ENCODE peak calls at places on chromosome 1, in six cellular contexts. P is K562, J is SK-N-SH, G is HCT116, A is HepG2, O is H1. U is an unnamed sample.

GRCh38 chr1:23367791-23368561 is 1.7 kb downstream of the ZNF436 start:
- DNase-seq in P (peak; percentile 99), J (peak; percentile 97), G (peak; percentile 98), A (peak; percentile 97), O (peak; percentile 96), U (peak; percentile 97)

GRCh38 chr1:43781574-43781973 is 74.2 kb downstream of the ST3GAL3 start:
- DNase-seq in P (no peak), J (no peak), G (no peak), A (no peak), O (no peak), U (no peak)

GRCh38 chr1:121458291-121459048 is 273.7 kb downstream of the SRGAP2C start:
- DNase-seq in P (no peak), J (no peak), G (no peak), A (no peak), O (no peak), U (no peak)

GRCh38 chr1:110630770-110631663 is 24.9 kb upstream of the KCNA2 start:
- DNase-seq in P (peak; percentile 84), J (peak; percentile 78), G (peak; percentile 43), A (peak; percentile 40), O (peak; percentile 54), U (peak; percentile 79)

GRCh38 chr1:39799770-39800470 is 11.3 kb upstream of the BMP8B start:
- DNase-seq in P (peak; percentile 89), J (peak; percentile 92), G (peak; percentile 39), A (peak; percentile 52), O (no peak), U (no peak)

GRCh38 chr1:16232316-16232710 is 4.7 kb downstream of the CPLANE2 start:
- DNase-seq in P (no peak), J (no peak), G (no peak), A (no peak), O (no peak), U (no peak)

GRCh38 chr1:213256438-213257087 is 205.5 kb downstream of the RPS6KC1 start:
- DNase-seq in P (no peak), J (no peak), G (no peak), A (no peak), O (no peak), U (no peak)

GRCh38 chr1:89725016-89725380 is 92.1 kb downstream of the LRRC8C start:
- DNase-seq in P (no peak), J (no peak), G (no peak), A (no peak), O (no peak), U (no peak)

GRCh38 chr1:74913978-74914377 is 181.0 kb downstream of the TYW3 start:
- DNase-seq in P (no peak), J (no peak), G (no peak), A (no peak), O (no peak), U (no peak)

GRCh38 chr1:2170211-2170610 is 24.4 kb downstream of the FAAP20 start:
- DNase-seq in P (no peak), J (no peak), G (no peak), A (no peak), O (no peak), U (no peak)

GRCh38 chr1:232973652-232974611 is 23.5 kb downstream of the NTPCR start:
- DNase-seq in P (no peak), J (no peak), G (no peak), A (no peak), O (no peak), U (no peak)

GRCh38 chr1:112927462-112927971 is 28.5 kb downstream of the SLC16A1 start:
- DNase-seq in P (no peak), J (no peak), G (no peak), A (no peak), O (no peak), U (no peak)

GRCh38 chr1:166040635-166041034 is 126.2 kb downstream of the FAM78B start:
- DNase-seq in P (no peak), J (no peak), G (no peak), A (no peak), O (no peak), U (no peak)

GRCh38 chr1:229879746-229880145 is 187.3 kb upstream of the GALNT2 start:
- DNase-seq in P (no peak), J (no peak), G (no peak), A (no peak), O (no peak), U (no peak)

GRCh38 chr1:29471487-29472313 is 235.4 kb downstream of the PTPRU start:
- DNase-seq in P (no peak), J (peak; percentile 64), G (no peak), A (peak; percentile 84), O (no peak), U (no peak)

GRCh38 chr1:24900486-24900849 is 29.6 kb downstream of the RUNX3 start:
- DNase-seq in P (no peak), J (no peak), G (no peak), A (no peak), O (no peak), U (no peak)

GRCh38 chr1:202283379-202283844 is 58.3 kb downstream of the UBE2T start:
- DNase-seq in P (no peak), J (peak; percentile 49), G (peak; percentile 27), A (no peak), O (no peak), U (no peak)

GRCh38 chr1:205416326-205416725 is 5.5 kb downstream of the LEMD1 start:
- DNase-seq in P (no peak), J (no peak), G (no peak), A (no peak), O (no peak), U (no peak)

GRCh38 chr1:115748396-115749130 is 20.0 kb downstream of the CASQ2 start:
- DNase-seq in P (no peak), J (no peak), G (peak; percentile 4), A (no peak), O (no peak), U (no peak)

GRCh38 chr1:224406216-224406615 is 28.4 kb downstream of the WDR26 start:
- DNase-seq in P (no peak), J (no peak), G (no peak), A (no peak), O (no peak), U (no peak)

GRCh38 chr1:48493970-48494769 is 22.2 kb upstream of the SPATA6 start:
- DNase-seq in P (no peak), J (no peak), G (no peak), A (peak; percentile 89), O (no peak), U (no peak)

GRCh38 chr1:44316231-44316759 is 38.8 kb downstream of the ERI3 start:
- DNase-seq in P (no peak), J (no peak), G (no peak), A (no peak), O (no peak), U (no peak)

GRCh38 chr1:228337031-228337564 is 69.5 kb downstream of the TRIM11 start:
- DNase-seq in P (no peak), J (no peak), G (no peak), A (no peak), O (no peak), U (no peak)

GRCh38 chr1:236209185-236209584 is 66.8 kb downstream of the GPR137B start:
- DNase-seq in P (no peak), J (no peak), G (no peak), A (no peak), O (no peak), U (no peak)

GRCh38 chr1:216614011-216614934 is 109.0 kb downstream of the ESRRG start:
- DNase-seq in P (no peak), J (no peak), G (no peak), A (no peak), O (no peak), U (no peak)

GRCh38 chr1:3312894-3313578 is 141.4 kb upstream of the ARHGEF16 start:
- DNase-seq in P (peak; percentile 80), J (no peak), G (peak; percentile 88), A (peak; percentile 65), O (peak; percentile 59), U (no peak)

GRCh38 chr1:151704246-151704645 is 12.4 kb downstream of the CELF3 start:
- DNase-seq in P (no peak), J (no peak), G (no peak), A (no peak), O (no peak), U (no peak)
- TF ChIP-seq JUND in P (no peak), J (no peak), G (no peak), A (no peak), O (no peak), U (no peak)

DNA sequence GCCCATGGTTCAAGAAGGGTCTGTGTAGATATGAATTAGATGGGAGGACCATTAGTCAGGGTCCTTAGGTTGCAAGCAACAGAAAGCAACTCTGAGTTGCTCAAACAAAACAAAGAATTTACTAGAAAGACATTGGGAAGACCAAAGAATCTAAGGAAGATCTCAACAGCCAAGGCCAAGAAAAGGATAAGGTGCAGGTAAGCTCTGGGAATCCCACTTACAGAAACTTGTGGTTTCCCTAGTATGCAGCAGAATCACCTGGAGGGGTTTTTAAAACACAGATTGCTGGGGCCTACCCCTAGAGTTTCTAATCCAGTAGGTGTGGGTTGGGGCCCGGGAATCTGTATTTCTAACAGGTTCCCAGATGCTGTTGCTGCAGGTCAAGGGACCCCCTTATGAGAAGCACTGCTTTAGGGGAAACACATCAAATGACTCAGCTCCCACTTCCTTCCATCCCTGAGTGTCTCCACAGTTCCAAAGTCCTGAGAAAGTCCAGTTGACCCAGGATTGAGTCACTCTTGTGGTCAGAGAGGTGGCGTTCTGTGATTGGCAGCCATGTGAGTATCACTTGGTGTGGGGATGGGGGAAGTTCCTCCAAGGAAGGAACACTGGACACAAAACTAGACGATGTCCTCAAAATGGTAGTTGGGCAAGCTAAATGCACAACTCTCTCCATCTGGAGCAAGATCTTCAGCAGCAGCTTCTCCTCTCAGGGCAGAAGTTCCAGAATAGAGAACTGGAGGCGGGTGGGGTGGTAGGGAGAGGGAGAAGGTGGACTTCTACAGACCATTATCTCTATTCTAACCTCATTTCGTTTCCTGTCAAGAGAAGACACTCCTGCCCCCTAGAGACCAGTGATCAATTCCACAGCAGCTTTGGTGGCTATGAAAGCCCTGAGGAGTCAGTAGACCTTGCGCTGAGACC is 24.2 kb upstream of the EYA3 start:
- DNase-seq in P (peak; percentile 57), J (no peak), G (peak; percentile 26), A (peak; percentile 46), O (no peak), U (no peak)
- TF ChIP-seq JUND in P (peak; percentile 82), J (no peak), G (no peak), A (no peak), O (no peak), U (no peak)

GRCh38 chr1:154479764-154480421 is 22.1 kb upstream of the TDRD10 start:
- DNase-seq in P (peak; percentile 82), J (peak; percentile 84), G (peak; percentile 86), A (peak; percentile 74), O (no peak), U (peak; percentile 72)
- TF ChIP-seq JUND in P (no peak), J (no peak), G (no peak), A (no peak), O (no peak), U (no peak)

DNA sequence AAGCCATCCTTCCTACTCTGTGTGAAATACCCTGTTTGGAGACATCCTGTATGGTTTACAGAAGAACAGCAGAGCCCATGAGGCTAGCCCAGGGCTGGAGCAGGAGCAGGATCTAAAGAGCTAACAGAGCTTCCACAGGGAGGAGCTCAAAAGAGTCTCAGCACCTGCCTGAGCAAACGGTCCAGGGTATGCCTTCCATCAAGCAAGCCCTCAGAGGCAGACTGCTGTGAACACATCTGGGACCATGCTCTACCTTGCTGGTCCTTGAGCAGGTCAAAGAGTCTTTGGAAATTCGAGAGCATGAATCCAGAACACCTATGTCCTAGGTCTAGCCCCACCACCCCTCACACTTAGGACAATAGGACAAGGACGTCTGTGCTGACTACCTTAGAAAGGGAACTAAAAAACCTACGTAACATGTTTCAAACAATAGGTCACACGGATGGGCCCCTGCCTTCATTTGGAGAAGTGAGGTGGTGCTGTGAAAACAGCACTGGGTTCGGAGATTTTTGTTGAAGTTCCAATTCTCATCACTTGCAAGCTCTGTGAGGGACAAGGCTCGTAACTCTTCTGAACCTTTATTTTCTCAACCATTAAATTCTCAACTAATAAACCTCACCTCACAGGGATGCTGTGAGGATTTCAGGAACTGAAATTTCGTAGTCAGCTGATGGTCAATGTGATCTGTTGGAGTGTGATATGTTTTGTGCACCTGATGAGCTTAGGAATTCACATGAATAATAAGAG is 377.3 kb downstream of the RRAGC start:
- DNase-seq in P (no peak), J (no peak), G (no peak), A (no peak), O (no peak), U (no peak)
- TF ChIP-seq JUND in P (no peak), J (no peak), G (no peak), A (no peak), O (no peak), U (no peak)

U was measured in T47D.